ENCODE peak calls at places on chromosomes 3 and 15, in seven cellular contexts. N is EH, S is SJSA1, O is G401, F is NCI-H524, Y is heart right ventricle, V is head of caudate nucleus. D is an unnamed sample.

GRCh38 chr3:56408761-56409196 is 59.5 kb downstream of the ERC2 start:
- DNase-seq in N (no peak), S (no peak), O (peak), F (peak), Y (no peak), V (no peak), D (no peak)

GRCh38 chr3:126129408-126129891 is 45.5 kb upstream of the SLC41A3 start:
- DNase-seq in N (peak), S (no peak), O (no peak), F (no peak), Y (peak), V (peak), D (no peak)

GRCh38 chr15:39232512-39232911 is 348.4 kb upstream of the THBS1 start:
- DNase-seq in N (peak), S (peak), O (no peak), F (no peak), Y (no peak), V (no peak), D (no peak)

GRCh38 chr3:113275876-113276580 is 64.7 kb downstream of the BOC start:
- DNase-seq in N (peak), S (peak), O (no peak), F (peak), Y (peak), V (peak), D (no peak)

GRCh38 chr15:85974348-85974705 is 105.3 kb upstream of the AGBL1 start:
- DNase-seq in N (no peak), S (peak), O (no peak), F (no peak), Y (no peak), V (no peak), D (no peak)

GRCh38 chr3:124691599-124691998 is 38.7 kb upstream of the UMPS start:
- DNase-seq in N (no peak), S (no peak), O (no peak), F (no peak), Y (no peak), V (no peak), D (no peak)

GRCh38 chr3:192875971-192876565 is 41.6 kb downstream of the MB21D2 start:
- DNase-seq in N (peak), S (no peak), O (no peak), F (peak), Y (no peak), V (no peak), D (no peak)

GRCh38 chr15:87500240-87500639 is 756.3 kb downstream of the NTRK3 start:
- DNase-seq in N (no peak), S (no peak), O (no peak), F (peak), Y (no peak), V (peak), D (no peak)

GRCh38 chr3:11784962-11785361 is 61.7 kb downstream of the TAMM41 start:
- DNase-seq in N (no peak), S (no peak), O (no peak), F (no peak), Y (no peak), V (no peak), D (peak)

GRCh38 chr15:98276018-98276417 is 315.5 kb downstream of the ARRDC4 start:
- DNase-seq in N (no peak), S (no peak), O (no peak), F (no peak), Y (no peak), V (no peak), D (no peak)

GRCh38 chr3:190064112-190064511 is 56.6 kb downstream of the P3H2 start:
- DNase-seq in N (peak), S (peak), O (no peak), F (no peak), Y (no peak), V (no peak), D (no peak)

GRCh38 chr15:92820233-92821021 is 79.7 kb upstream of the CHD2 start:
- DNase-seq in N (peak), S (peak), O (peak), F (peak), Y (peak), V (peak), D (peak)

GRCh38 chr3:48826451-48826850 is 21.2 kb downstream of the PRKAR2A start:
- DNase-seq in N (peak), S (peak), O (no peak), F (no peak), Y (no peak), V (no peak), D (no peak)

GRCh38 chr3:159130108-159130507 is 328.3 kb downstream of the MFSD1 start:
- DNase-seq in N (peak), S (no peak), O (no peak), F (no peak), Y (no peak), V (no peak), D (no peak)

GRCh38 chr3:184211297-184211696 is 18.1 kb upstream of the VWA5B2 start:
- DNase-seq in N (no peak), S (no peak), O (no peak), F (no peak), Y (no peak), V (no peak), D (no peak)

GRCh38 chr3:46948830-46949671 is 27.5 kb downstream of the CCDC12 start:
- DNase-seq in N (peak), S (no peak), O (no peak), F (peak), Y (peak), V (no peak), D (no peak)

GRCh38 chr15:69388259-69388658 is 25.9 kb upstream of the KIF23 start:
- DNase-seq in N (peak), S (no peak), O (peak), F (no peak), Y (no peak), V (peak), D (no peak)

GRCh38 chr15:71091601-71092000 is 23.7 kb upstream of the THSD4 start:
- DNase-seq in N (peak), S (no peak), O (no peak), F (no peak), Y (no peak), V (no peak), D (no peak)

GRCh38 chr3:11235385-11235784 is 36.8 kb upstream of the ATG7 start:
- DNase-seq in N (no peak), S (no peak), O (no peak), F (no peak), Y (no peak), V (peak), D (no peak)

GRCh38 chr3:194134231-194134756 is 1.7 kb upstream of the HES1 start:
- DNase-seq in N (no peak), S (no peak), O (no peak), F (peak), Y (peak), V (peak), D (peak)

GRCh38 chr3:71129611-71130515 is 453.7 kb downstream of the FOXP1 start:
- DNase-seq in N (peak), S (peak), O (peak), F (no peak), Y (no peak), V (no peak), D (no peak)

GRCh38 chr15:73593278-73594074 is 39.7 kb downstream of the NPTN start:
- DNase-seq in N (no peak), S (no peak), O (peak), F (peak), Y (no peak), V (no peak), D (no peak)

GRCh38 chr3:150286390-150287147 is 121.5 kb upstream of the TSC22D2 start:
- DNase-seq in N (peak), S (no peak), O (peak), F (peak), Y (no peak), V (no peak), D (peak)

GRCh38 chr15:57138260-57138895 is 219.9 kb downstream of the TCF12 start:
- DNase-seq in N (peak), S (no peak), O (peak), F (peak), Y (no peak), V (peak), D (no peak)

GRCh38 chr3:179652467-179653105 is at the start of gene USP13:
- DNase-seq in N (peak), S (peak), O (peak), F (peak), Y (peak), V (peak), D (peak)

GRCh38 chr15:74227968-74228722 is 8.0 kb upstream of the CCDC33 start:
- DNase-seq in N (no peak), S (no peak), O (no peak), F (peak), Y (peak), V (no peak), D (no peak)

GRCh38 chr3:127366383-127366782 is 78.5 kb upstream of the PRR20G start:
- DNase-seq in N (no peak), S (no peak), O (no peak), F (peak), Y (no peak), V (no peak), D (no peak)

GRCh38 chr15:73757571-73757970 is 4.4 kb upstream of the INSYN1 start:
- DNase-seq in N (no peak), S (no peak), O (no peak), F (no peak), Y (no peak), V (no peak), D (no peak)

GRCh38 chr3:48466386-48467109 is 20.0 kb downstream of the ATRIP start:
- DNase-seq in N (no peak), S (peak), O (no peak), F (no peak), Y (peak), V (no peak), D (peak)

GRCh38 chr3:73805435-73805834 is 180.7 kb upstream of the PDZRN3 start:
- DNase-seq in N (no peak), S (no peak), O (peak), F (no peak), Y (peak), V (no peak), D (no peak)

GRCh38 chr3:98110191-98110908 is 20.2 kb upstream of the OR5H1 start:
- DNase-seq in N (no peak), S (no peak), O (no peak), F (no peak), Y (no peak), V (no peak), D (no peak)

GRCh38 chr15:48408337-48408736 is 77.1 kb downstream of the DUT start:
- DNase-seq in N (no peak), S (no peak), O (no peak), F (no peak), Y (no peak), V (no peak), D (no peak)

GRCh38 chr15:48766196-48766595 is 44.7 kb downstream of the CEP152 start:
- DNase-seq in N (peak), S (no peak), O (no peak), F (no peak), Y (no peak), V (no peak), D (no peak)